ENCODE peak calls at places on chromosome 17, in eight cellular contexts. L is HFFc6, T is endodermal cell, N is nephron progenitor cell, R is left ventricle myocardium inferior, W is thoracic aorta, M is stomach, B is body of pancreas. S is an unnamed sample.

GRCh38 chr17:35748979-35749378 is 4.1 kb downstream of the GAS2L2 start:
- DNase-seq in R (no peak), B (no peak), N (no peak), T (no peak), L (no peak), M (no peak), W (no peak), S (no peak)

GRCh38 chr17:43825567-43825966 is 7.4 kb downstream of the MPP3 start:
- DNase-seq in R (no peak), B (no peak), W (no peak), T (no peak), N (no peak), M (no peak), L (no peak), S (no peak)

GRCh38 chr17:67562036-67562435 is 155.7 kb upstream of the NOL11 start:
- DNase-seq in W (no peak), M (no peak), N (no peak), B (no peak), L (no peak), T (peak), R (no peak), S (no peak)

GRCh38 chr17:61532818-61533217 is 58.2 kb downstream of the NACA2 start:
- DNase-seq in R (no peak), T (no peak), W (no peak), L (no peak), M (no peak), B (no peak), N (no peak), S (no peak)

GRCh38 chr17:59754547-59754946 is 47.1 kb downstream of the VMP1 start:
- DNase-seq in N (no peak), M (no peak), R (no peak), L (peak), T (no peak), W (no peak), B (no peak), S (peak)

GRCh38 chr17:5499790-5500189 is 13.4 kb downstream of the MIS12 start:
- DNase-seq in N (peak), M (no peak), W (no peak), R (no peak), L (no peak), T (peak), B (no peak), S (no peak)

GRCh38 chr17:8125947-8126305 is 2.0 kb upstream of the HES7 start:
- DNase-seq in M (no peak), W (no peak), B (peak), R (no peak), L (no peak), N (peak), T (peak), S (no peak)

GRCh38 chr17:43998552-43998951 is 5.9 kb upstream of the NAGS start:
- DNase-seq in W (no peak), N (no peak), B (no peak), L (peak), M (no peak), T (no peak), R (no peak), S (peak)

GRCh38 chr17:29575511-29576213 is 7.2 kb downstream of the TP53I13 start:
- DNase-seq in M (no peak), L (no peak), W (no peak), R (peak), T (no peak), N (peak), B (no peak), S (no peak)

GRCh38 chr17:29766796-29767327 is 144.2 kb upstream of the CORO6 start:
- DNase-seq in T (no peak), L (no peak), B (no peak), R (no peak), M (no peak), W (no peak), N (no peak), S (no peak)

GRCh38 chr17:73613947-73614655 is 30.1 kb downstream of the SDK2 start:
- DNase-seq in W (no peak), L (no peak), M (no peak), R (no peak), T (peak), N (peak), B (no peak), S (no peak)

GRCh38 chr17:82732118-82732743 is 3.2 kb upstream of the FN3K start:
- DNase-seq in R (no peak), N (no peak), T (no peak), M (no peak), W (no peak), B (no peak), L (no peak), S (no peak)

GRCh38 chr17:66676421-66676820 is 158.5 kb upstream of the CACNG5 start:
- DNase-seq in M (peak), W (no peak), L (no peak), R (no peak), T (peak), N (no peak), B (peak), S (peak)

GRCh38 chr17:56577810-56578209 is 15.7 kb upstream of the NOG start:
- DNase-seq in T (peak), B (no peak), N (peak), M (no peak), W (no peak), L (no peak), R (peak), S (no peak)

GRCh38 chr17:39750131-39751015 is 12.6 kb downstream of the GRB7 start:
- DNase-seq in N (no peak), L (no peak), R (no peak), W (no peak), M (no peak), T (peak), B (peak), S (no peak)

GRCh38 chr17:50783905-50784304 is 16.6 kb upstream of the ANKRD40CL start:
- DNase-seq in W (no peak), R (no peak), N (no peak), T (no peak), L (no peak), B (no peak), M (no peak), S (no peak)

GRCh38 chr17:29145289-29146058 is 34.7 kb downstream of the MYO18A start:
- DNase-seq in N (peak), T (peak), M (peak), W (no peak), R (peak), L (peak), B (peak), S (peak)

GRCh38 chr17:7374353-7374752 is 6.5 kb upstream of the TNK1 start:
- DNase-seq in R (no peak), B (no peak), T (no peak), N (no peak), W (no peak), M (no peak), L (no peak), S (no peak)

GRCh38 chr17:38672788-38673713 is 1.7 kb downstream of the EPOP start:
- DNase-seq in B (no peak), M (no peak), R (no peak), N (no peak), T (no peak), L (no peak), W (no peak), S (no peak)

GRCh38 chr17:64180089-64180488 is 50.1 kb upstream of the ERN1 start:
- DNase-seq in W (no peak), T (no peak), L (peak), B (no peak), N (no peak), R (no peak), M (no peak), S (peak)
- TF ChIP-seq CTCF in W (no peak), T (no peak), L (no peak), B (no peak), N (no peak), R (no peak), M (no peak), S (peak)

GRCh38 chr17:48102700-48103378 is 1.6 kb upstream of the CBX1 start:
- DNase-seq in W (no peak), M (no peak), L (no peak), N (no peak), T (no peak), B (no peak), R (no peak), S (no peak)
- TF ChIP-seq CTCF in W (no peak), M (no peak), L (no peak), N (no peak), T (no peak), B (no peak), R (no peak), S (no peak)

GRCh38 chr17:45818708-45819107 is 26.0 kb upstream of the SPPL2C start:
- DNase-seq in L (no peak), B (no peak), W (no peak), R (no peak), N (no peak), M (no peak), T (no peak), S (no peak)

GRCh38 chr17:45821147-45821546 is 23.5 kb upstream of the SPPL2C start:
- DNase-seq in B (no peak), T (no peak), W (no peak), R (no peak), L (no peak), M (no peak), N (no peak), S (no peak)

GRCh38 chr17:45816966-45817365 is 27.7 kb upstream of the SPPL2C start:
- DNase-seq in B (no peak), W (no peak), M (no peak), L (no peak), R (no peak), N (no peak), T (no peak), S (no peak)

GRCh38 chr17:45818041-45818440 is 26.6 kb upstream of the SPPL2C start:
- DNase-seq in T (no peak), R (no peak), W (no peak), B (no peak), N (no peak), L (no peak), M (no peak), S (no peak)

DNA sequence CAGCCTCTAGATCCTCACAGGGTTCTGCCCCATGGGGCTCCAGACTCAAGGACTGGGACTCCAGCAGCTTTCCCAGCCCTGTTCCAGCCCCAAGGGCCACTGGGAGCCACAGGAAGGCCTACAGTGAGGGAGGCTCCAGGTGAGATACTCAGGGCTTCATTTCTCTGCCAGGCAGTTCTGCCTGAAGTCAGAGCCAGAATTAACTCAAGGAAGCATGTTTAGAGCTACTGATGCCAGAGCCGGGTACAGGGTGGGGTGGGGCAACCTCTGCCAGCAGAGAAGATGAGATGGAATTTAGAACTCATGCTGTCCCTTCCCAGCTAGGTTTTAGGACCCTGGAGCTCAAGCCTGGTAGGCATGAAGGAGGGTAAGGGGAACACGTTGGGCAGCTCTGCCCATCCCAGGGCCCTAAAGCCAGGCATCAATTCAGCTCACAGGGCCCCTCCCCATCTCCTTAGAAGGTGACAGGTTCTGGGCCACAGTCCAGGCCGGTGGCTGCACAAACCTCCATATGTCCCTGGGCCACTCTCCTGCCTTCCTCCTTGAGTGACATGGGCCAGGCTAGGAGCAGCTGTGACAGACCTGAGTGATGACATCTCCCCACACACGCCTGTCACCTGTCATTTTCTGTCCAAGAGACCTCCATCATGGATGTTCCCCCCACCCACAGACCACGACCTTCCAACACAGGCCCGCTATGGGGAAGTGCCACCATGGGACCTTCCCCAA is 24.5 kb upstream of the SPPL2C start:
- DNase-seq in W (no peak), M (no peak), T (no peak), L (no peak), R (no peak), B (no peak), N (no peak), S (no peak)
- TF ChIP-seq CTCF in W (no peak), M (no peak), T (no peak), L (no peak), R (no peak), B (no peak), N (no peak), S (no peak)

GRCh38 chr17:14297161-14297851 is 3.6 kb upstream of the HS3ST3B1 start:
- DNase-seq in T (peak), W (no peak), R (peak), L (no peak), B (peak), N (peak), M (peak), S (peak)
- TF ChIP-seq CTCF in T (peak), W (no peak), R (peak), L (peak), B (peak), N (no peak), M (peak), S (peak)

GRCh38 chr17:77254961-77255741 is 114.4 kb downstream of the SEC14L1 start:
- DNase-seq in R (no peak), B (no peak), L (peak), W (no peak), N (no peak), M (peak), T (peak), S (peak)
- TF ChIP-seq CTCF in R (no peak), B (no peak), L (no peak), W (no peak), N (no peak), M (no peak), T (peak), S (no peak)

DNA sequence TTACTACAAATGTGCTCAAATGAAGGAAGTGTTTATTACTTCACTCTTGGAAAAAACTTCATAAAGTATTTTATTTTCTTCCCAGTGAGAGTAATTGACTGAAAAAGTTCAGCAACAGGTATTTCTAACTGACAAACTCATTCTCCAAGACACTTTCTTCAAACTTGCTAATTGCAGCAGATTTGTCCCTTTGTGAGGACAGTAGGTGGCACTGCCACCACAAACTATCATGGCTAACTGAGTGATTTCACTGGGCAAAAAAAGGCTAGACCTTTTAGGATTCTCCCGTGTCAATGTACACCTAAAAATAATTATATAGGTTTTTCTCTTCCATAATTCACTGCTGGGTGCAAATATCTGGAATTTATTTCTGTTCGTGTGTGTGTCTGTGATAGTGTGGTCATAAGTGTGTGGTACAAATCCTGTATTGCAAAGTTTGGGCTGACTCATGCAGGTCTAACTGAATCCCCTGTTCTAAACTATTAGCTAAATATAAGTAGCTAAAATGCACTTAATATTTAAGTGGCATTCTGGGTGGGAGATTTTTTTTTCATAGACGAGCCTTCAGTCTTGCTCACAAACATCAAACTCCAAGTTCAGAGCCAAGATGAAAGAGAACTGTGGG is 3.9 kb downstream of the HS3ST3A1 start:
- DNase-seq in M (no peak), N (peak), R (no peak), L (peak), W (no peak), T (peak), B (peak), S (peak)
- TF ChIP-seq CTCF in M (peak), N (peak), R (peak), L (peak), W (no peak), T (peak), B (peak), S (peak)

GRCh38 chr17:16875662-16876061 is 96.3 kb downstream of the TNFRSF13B start:
- DNase-seq in M (peak), T (peak), N (no peak), R (no peak), L (no peak), B (no peak), W (no peak), S (no peak)

GRCh38 chr17:16872351-16872751 is 99.6 kb downstream of the TNFRSF13B start:
- DNase-seq in N (no peak), T (peak), L (no peak), M (peak), W (no peak), B (no peak), R (no peak), S (no peak)

GRCh38 chr17:16872836-16873653 is 98.9 kb downstream of the TNFRSF13B start:
- DNase-seq in T (peak), R (no peak), N (peak), L (no peak), W (no peak), B (peak), M (peak), S (peak)

GRCh38 chr17:16870253-16871245 is 101.4 kb downstream of the TNFRSF13B start:
- DNase-seq in W (no peak), T (peak), B (no peak), R (no peak), L (no peak), N (no peak), M (peak), S (no peak)

GRCh38 chr17:16873654-16874035 is 98.3 kb downstream of the TNFRSF13B start:
- DNase-seq in N (no peak), L (no peak), R (no peak), B (no peak), M (no peak), W (no peak), T (peak), S (no peak)
- TF ChIP-seq CTCF in N (no peak), L (no peak), R (no peak), B (no peak), M (no peak), W (no peak), T (no peak), S (no peak)

GRCh38 chr17:65560628-65561371 is 648 bp downstream of the AXIN2 start:
- DNase-seq in W (peak), B (peak), L (peak), N (peak), R (peak), M (peak), T (peak), S (peak)

GRCh38 chr17:65562206-65562531 is 721 bp upstream of the AXIN2 start:
- DNase-seq in N (no peak), R (no peak), M (no peak), W (no peak), L (no peak), B (no peak), T (no peak), S (no peak)

GRCh38 chr17:65559802-65560627 is 1.4 kb downstream of the AXIN2 start:
- DNase-seq in R (peak), L (no peak), T (peak), M (peak), N (peak), B (peak), W (no peak), S (no peak)

GRCh38 chr17:65559483-65559801 is 2.0 kb downstream of the AXIN2 start:
- DNase-seq in M (no peak), L (no peak), T (no peak), B (no peak), N (peak), R (no peak), W (no peak), S (no peak)

GRCh38 chr17:65561394-65562205 is at the start of gene AXIN2:
- DNase-seq in L (peak), R (peak), N (peak), B (peak), T (peak), M (peak), W (peak), S (peak)
- TF ChIP-seq CTCF in L (peak), R (peak), N (no peak), B (peak), T (peak), M (no peak), W (peak), S (peak)

GRCh38 chr17:49244839-49245238 is 14.3 kb upstream of the PHOSPHO1 start:
- DNase-seq in B (no peak), T (no peak), L (no peak), M (no peak), W (no peak), R (no peak), N (no peak), S (no peak)

GRCh38 chr17:49240619-49241018 is 10.0 kb upstream of the PHOSPHO1 start:
- DNase-seq in R (no peak), L (no peak), N (no peak), M (no peak), W (no peak), B (no peak), T (no peak), S (no peak)

GRCh38 chr17:49241040-49241439 is 10.5 kb upstream of the PHOSPHO1 start:
- DNase-seq in B (no peak), N (no peak), L (no peak), R (no peak), T (no peak), W (no peak), M (no peak), S (no peak)

GRCh38 chr17:49241763-49242312 is 11.3 kb upstream of the PHOSPHO1 start:
- DNase-seq in T (no peak), M (no peak), L (no peak), N (no peak), W (no peak), B (no peak), R (no peak), S (no peak)

DNA sequence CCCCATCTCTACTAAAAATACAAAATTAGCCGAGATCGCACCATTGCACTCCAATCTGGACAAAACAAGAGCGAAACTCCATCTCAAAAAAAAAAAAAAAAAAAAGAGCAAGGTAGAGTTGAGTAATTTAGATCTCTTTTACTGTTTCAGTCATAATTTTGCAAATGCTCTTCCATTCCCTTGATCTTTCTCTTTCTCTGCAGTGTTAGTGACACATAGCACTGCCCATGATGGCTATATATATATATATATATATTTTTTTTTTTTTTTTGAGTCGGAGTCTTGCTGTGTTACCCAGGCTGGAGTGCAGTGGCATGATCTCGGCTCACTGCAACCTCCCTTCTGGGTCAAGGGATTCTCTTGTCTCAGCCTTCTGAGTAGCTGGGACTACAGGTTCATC is 12.2 kb upstream of the PHOSPHO1 start:
- DNase-seq in R (no peak), W (no peak), B (no peak), N (no peak), M (no peak), T (no peak), L (no peak), S (no peak)
- TF ChIP-seq CTCF in R (no peak), W (no peak), B (no peak), N (no peak), M (no peak), T (no peak), L (no peak), S (no peak)

GRCh38 chr17:79023886-79024771 is at the start of gene C1QTNF1:
- DNase-seq in W (no peak), L (no peak), N (peak), T (peak), R (peak), M (peak), B (no peak), S (peak)
- TF ChIP-seq CTCF in W (peak), L (peak), N (peak), T (peak), R (peak), M (peak), B (peak), S (peak)